ENCODE peak calls at places on chromosomes 11 and 22, in five cellular contexts. N, B, M, V and F are unnamed samples.

GRCh38 chr11:119368121-119369034 is 13.1 kb downstream of the USP2 start:
- DNase-seq in M (no peak), B (peak; percentile 34), V (peak; percentile 85), N (peak; percentile 77), F (peak; percentile 71)

GRCh38 chr11:8086001-8086479 is 5.0 kb downstream of the TUB start:
- DNase-seq in M (peak; percentile 56), N (no peak), V (no peak), B (peak; percentile 19), F (no peak)

GRCh38 chr22:42959472-42960145 is 55.3 kb downstream of the PACSIN2 start:
- DNase-seq in B (peak; percentile 88), M (peak; percentile 89), N (peak; percentile 78), V (peak; percentile 96), F (peak; percentile 91)

GRCh38 chr11:27100534-27100933 is 59.9 kb downstream of the BBOX1 start:
- DNase-seq in N (no peak), V (peak; percentile 51), M (peak; percentile 52), B (no peak), F (no peak)

GRCh38 chr22:48845356-48845936 is 982.2 kb downstream of the BRD1 start:
- DNase-seq in B (no peak), N (no peak), V (no peak), M (no peak), F (no peak)

GRCh38 chr22:48974443-48975251 is 853.0 kb downstream of the BRD1 start:
- DNase-seq in V (no peak), M (no peak), N (no peak), B (no peak), F (no peak)

GRCh38 chr11:13384837-13385417 is 78.1 kb downstream of the BTBD10 start:
- DNase-seq in M (peak; percentile 25), B (peak; percentile 68), N (no peak), V (peak; percentile 7), F (peak; percentile 65)

GRCh38 chr11:61488651-61489291 is 19.8 kb upstream of the LRRC10B start:
- DNase-seq in N (peak; percentile 66), V (peak; percentile 41), B (no peak), M (no peak), F (peak; percentile 57)

DNA sequence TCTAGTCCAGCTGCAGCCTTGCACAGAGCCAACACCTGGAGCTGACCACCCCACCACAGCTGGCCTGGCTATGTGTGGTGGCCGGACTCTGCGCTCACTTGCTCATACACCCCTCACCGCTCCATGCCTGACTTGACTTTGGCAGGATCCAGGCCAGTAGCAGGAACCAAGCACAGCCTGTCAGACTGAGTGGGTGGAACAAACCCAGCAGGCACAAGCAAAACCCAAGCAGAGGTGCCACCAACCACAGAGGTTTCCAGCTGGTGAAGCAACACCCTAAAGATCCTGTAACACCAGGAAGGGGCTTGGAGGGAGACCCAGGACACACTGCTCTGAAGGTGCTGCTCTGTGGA is 44.9 kb upstream of the WNT11 start:
- DNase-seq in M (no peak), V (no peak), N (no peak), B (no peak), F (no peak)
- TF ChIP-seq CTCF in M (no peak), V (no peak), N (no peak), B (no peak), F (no peak)

GRCh38 chr11:117950999-117951961 is 22.1 kb upstream of the TMPRSS13 start:
- DNase-seq in V (no peak), N (no peak), B (no peak), M (no peak), F (no peak)
- H3K4me3 ChIP-seq in V (no peak overlapping the region), N (no peak overlapping the region), B (no peak overlapping the region), M (no peak overlapping the region), F (no peak overlapping the region)

GRCh38 chr11:44120169-44120568 is 24.7 kb downstream of the EXT2 start:
- DNase-seq in V (no peak), M (no peak), N (no peak), B (no peak), F (no peak)
- TF ChIP-seq CTCF in V (peak; percentile 46), M (peak; percentile 12), N (no peak), B (peak; percentile 12), F (peak; percentile 23)

GRCh38 chr11:113474362-113475159 is 637 bp downstream of the DRD2 start:
- DNase-seq in V (peak; percentile 20), B (peak; percentile 66), M (peak; percentile 60), N (peak; percentile 75), F (peak; percentile 77)

GRCh38 chr11:113476553-113476952 is 1.4 kb upstream of the DRD2 start:
- DNase-seq in V (no peak), N (no peak), B (no peak), M (no peak), F (no peak)

GRCh38 chr11:113473983-113474361 is 1.2 kb downstream of the DRD2 start:
- DNase-seq in V (no peak), M (no peak), B (no peak), N (no peak), F (peak; percentile 1)

GRCh38 chr11:113477321-113477720 is 2.1 kb upstream of the DRD2 start:
- DNase-seq in V (no peak), M (no peak), B (no peak), N (no peak), F (no peak)

GRCh38 chr11:113475160-113475761 is at the start of gene DRD2:
- DNase-seq in B (no peak), V (no peak), N (no peak), M (no peak), F (no peak)
- H3K4me3 ChIP-seq in B (no peak within 1 kb of the TSS), V (no peak within 1 kb of the TSS), N (no peak within 1 kb of the TSS), M (peak within 1 kb of the TSS; percentile 35), F (no peak within 1 kb of the TSS)